ENCODE peak calls at places on chromosomes 1 and 21, in six cellular contexts. O, F, L, H, V and U are unnamed samples.

GRCh38 chr21:41510500-41510899 is 2.5 kb upstream of the TMPRSS2 start:
- DNase-seq in O (no peak), F (no peak), L (peak; percentile 69), H (no peak), V (no peak), U (no peak)

GRCh38 chr1:219518168-219518905 is 94.6 kb downstream of the ZC3H11B start:
- DNase-seq in O (peak; percentile 98), F (no peak), L (no peak), H (no peak), V (no peak), U (no peak)

GRCh38 chr1:16926491-16927195 is 4.9 kb downstream of the CROCC start:
- DNase-seq in O (no peak), F (no peak), L (no peak), H (no peak), V (no peak), U (no peak)

GRCh38 chr1:172642970-172643369 is 15.9 kb upstream of the FASLG start:
- DNase-seq in O (peak; percentile 100), F (no peak), L (no peak), H (no peak), V (no peak), U (no peak)

GRCh38 chr1:34844252-34844634 is 15.3 kb downstream of the SMIM12 start:
- DNase-seq in O (peak; percentile 68), F (no peak), L (no peak), H (peak; percentile 28), V (peak; percentile 60), U (no peak)

GRCh38 chr1:99786751-99787501 is 20.5 kb upstream of the FRRS1 start:
- DNase-seq in O (no peak), F (no peak), L (no peak), H (no peak), V (no peak), U (no peak)

GRCh38 chr21:46560568-46561447 is 44.1 kb downstream of the S100B start:
- DNase-seq in O (no peak), F (no peak), L (no peak), H (no peak), V (no peak), U (no peak)

GRCh38 chr1:46340404-46341221 is at the start of gene NSUN4:
- DNase-seq in O (peak; percentile 91), F (peak; percentile 96), L (peak; percentile 93), H (peak; percentile 78), V (peak; percentile 83), U (peak; percentile 95)

GRCh38 chr21:37546949-37547614 is 180.5 kb downstream of the DYRK1A start:
- DNase-seq in O (peak; percentile 22), F (no peak), L (no peak), H (no peak), V (no peak), U (no peak)

GRCh38 chr1:64686828-64687724 is 57.8 kb upstream of the RAVER2 start:
- DNase-seq in O (peak; percentile 76), F (no peak), L (no peak), H (no peak), V (peak; percentile 16), U (no peak)

GRCh38 chr1:89085781-89086180 is 20.8 kb upstream of the GBP1 start:
- DNase-seq in O (no peak), F (no peak), L (no peak), H (peak; percentile 54), V (no peak), U (no peak)

GRCh38 chr1:47569681-47570470 is 132.0 kb downstream of the FOXD2 start:
- DNase-seq in O (peak; percentile 92), F (peak; percentile 77), L (peak; percentile 55), H (peak; percentile 51), V (peak; percentile 31), U (no peak)

GRCh38 chr1:92070892-92071291 is 4.3 kb downstream of the SETSIP start:
- DNase-seq in O (no peak), F (no peak), L (no peak), H (no peak), V (no peak), U (no peak)

GRCh38 chr1:225655509-225656258 is 2.8 kb upstream of the ENAH start:
- DNase-seq in O (peak; percentile 96), F (no peak), L (peak; percentile 39), H (no peak), V (no peak), U (no peak)

GRCh38 chr1:71296551-71296950 is 215.7 kb upstream of the ZRANB2 start:
- DNase-seq in O (no peak), F (no peak), L (no peak), H (no peak), V (no peak), U (no peak)

GRCh38 chr1:45493116-45493697 is 2.2 kb upstream of the TESK2 start:
- DNase-seq in O (peak; percentile 77), F (no peak), L (peak; percentile 40), H (peak; percentile 45), V (peak; percentile 61), U (no peak)

GRCh38 chr1:151888972-151889570 is 20.2 kb downstream of the THEM4 start:
- DNase-seq in O (peak; percentile 62), F (no peak), L (no peak), H (no peak), V (no peak), U (no peak)

GRCh38 chr1:33270379-33270778 is 14.1 kb downstream of the ZNF362 start:
- DNase-seq in O (no peak), F (no peak), L (no peak), H (no peak), V (no peak), U (no peak)

GRCh38 chr1:106831511-106831910 is 225.0 kb upstream of the PRMT6 start:
- DNase-seq in O (peak; percentile 49), F (no peak), L (no peak), H (no peak), V (no peak), U (no peak)

GRCh38 chr1:50423670-50424000 is 392 bp upstream of the DMRTA2 start:
- DNase-seq in O (no peak), F (no peak), L (no peak), H (no peak), V (no peak), U (no peak)

GRCh38 chr1:15352122-15352957 is 57.3 kb upstream of the EFHD2 start:
- DNase-seq in O (peak; percentile 98), F (no peak), L (peak; percentile 74), H (no peak), V (no peak), U (peak; percentile 55)

GRCh38 chr1:119960501-119960900 is 64.2 kb upstream of the ADAM30 start:
- DNase-seq in O (no peak), F (no peak), L (no peak), H (no peak), V (no peak), U (no peak)

GRCh38 chr1:205493241-205494085 is 11.0 kb upstream of the CDK18 start:
- DNase-seq in O (peak; percentile 81), F (no peak), L (no peak), H (no peak), V (no peak), U (peak; percentile 65)
- TF ChIP-seq CTCF in O (no peak), F (no peak), L (no peak), H (no peak), V (no peak), U (no peak)

GRCh38 chr1:25116832-25117231 is 115.5 kb downstream of the SYF2 start:
- DNase-seq in O (no peak), F (no peak), L (no peak), H (no peak), V (no peak), U (no peak)
- TF ChIP-seq CTCF in O (no peak), F (no peak), L (no peak), H (no peak), V (no peak), U (no peak)

GRCh38 chr1:94258873-94259331 is 21.5 kb upstream of the ARHGAP29 start:
- DNase-seq in O (peak; percentile 99), F (no peak), L (no peak), H (no peak), V (no peak), U (no peak)

GRCh38 chr1:94259635-94260289 is 22.4 kb upstream of the ARHGAP29 start:
- DNase-seq in O (peak; percentile 61), F (no peak), L (no peak), H (peak; percentile 14), V (no peak), U (no peak)

GRCh38 chr1:94265011-94265422 is 27.6 kb upstream of the ARHGAP29 start:
- DNase-seq in O (peak; percentile 51), F (no peak), L (no peak), H (no peak), V (no peak), U (no peak)

GRCh38 chr1:94257451-94257850 is 20.1 kb upstream of the ARHGAP29 start:
- DNase-seq in O (no peak), F (no peak), L (no peak), H (no peak), V (no peak), U (no peak)

GRCh38 chr1:94260635-94261387 is 23.4 kb upstream of the ARHGAP29 start:
- DNase-seq in O (no peak), F (no peak), L (no peak), H (no peak), V (no peak), U (no peak)
- TF ChIP-seq CTCF in O (no peak), F (no peak), L (no peak), H (no peak), V (no peak), U (no peak)

DNA sequence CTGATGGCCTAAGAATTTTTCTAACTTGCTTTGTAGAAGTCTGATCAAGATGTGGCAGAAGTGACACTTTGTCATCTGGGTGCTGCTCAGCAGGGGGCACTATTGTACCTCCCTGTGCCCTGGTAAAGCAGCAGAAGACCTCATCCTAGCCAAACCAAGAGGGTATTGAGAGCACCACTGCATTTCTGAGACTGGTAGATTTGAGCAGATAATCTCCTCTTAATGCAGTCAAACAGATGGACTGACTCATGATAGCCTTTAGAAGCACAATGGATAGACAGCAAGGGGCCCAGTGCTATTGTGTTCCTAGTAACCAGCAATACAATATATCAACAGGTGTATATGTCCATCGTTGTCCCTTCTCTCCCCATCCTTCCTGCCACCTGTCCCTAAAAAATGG is 5.7 kb downstream of the TPM3 start:
- DNase-seq in O (peak; percentile 69), F (peak; percentile 80), L (peak; percentile 63), H (peak; percentile 76), V (peak; percentile 70), U (no peak)
- TF ChIP-seq CTCF in O (peak; percentile 79), F (peak; percentile 58), L (peak; percentile 29), H (peak; percentile 32), V (peak; percentile 60), U (peak; percentile 84)

GRCh38 chr1:6461538-6462411 is 4.2 kb downstream of the TNFRSF25 start:
- DNase-seq in O (no peak), F (no peak), L (no peak), H (no peak), V (no peak), U (no peak)
- TF ChIP-seq CTCF in O (no peak), F (no peak), L (no peak), H (no peak), V (no peak), U (no peak)

GRCh38 chr1:18146886-18147285 is 39.3 kb downstream of the IGSF21 start:
- DNase-seq in O (no peak), F (no peak), L (no peak), H (no peak), V (no peak), U (no peak)

GRCh38 chr1:18147672-18148071 is 40.1 kb downstream of the IGSF21 start:
- DNase-seq in O (no peak), F (no peak), L (no peak), H (no peak), V (no peak), U (no peak)

GRCh38 chr1:18151436-18151835 is 43.8 kb downstream of the IGSF21 start:
- DNase-seq in O (no peak), F (no peak), L (no peak), H (no peak), V (no peak), U (no peak)

GRCh38 chr1:18145851-18146618 is 38.4 kb downstream of the IGSF21 start:
- DNase-seq in O (no peak), F (no peak), L (no peak), H (no peak), V (no peak), U (no peak)

GRCh38 chr1:18149113-18149641 is 41.6 kb downstream of the IGSF21 start:
- DNase-seq in O (peak; percentile 59), F (no peak), L (no peak), H (no peak), V (no peak), U (no peak)
- TF ChIP-seq CTCF in O (no peak), F (no peak), L (no peak), H (no peak), V (peak; percentile 38), U (no peak)